ENCODE peak calls at places on chromosomes 2 and 18, in ten cellular contexts. One of them, this sample, is unnamed.

GRCh38 chr2:237600205-237600846 is 9.8 kb upstream of the RAB17 start:
- DNase-seq in OCI-LY7: peak
- DNase-seq in heart right ventricle: peak
- DNase-seq in lung: no peak
- DNase-seq in kidney: peak
- DNase-seq in body of pancreas: peak
- DNase-seq in IMR-90: peak
- DNase-seq in A549: no peak
- DNase-seq in sigmoid colon: peak
- DNase-seq in mammary epithelial cell: no peak
- DNase-seq in this sample: no peak

GRCh38 chr2:65313126-65313953 is 85.7 kb downstream of the ACTR2 start:
- DNase-seq in A549: no peak
- DNase-seq in sigmoid colon: peak
- DNase-seq in lung: no peak
- DNase-seq in IMR-90: no peak
- DNase-seq in body of pancreas: no peak
- DNase-seq in OCI-LY7: no peak
- DNase-seq in heart right ventricle: no peak
- DNase-seq in kidney: no peak
- DNase-seq in mammary epithelial cell: no peak
- DNase-seq in this sample: no peak

GRCh38 chr2:25379535-25379934 is 37.8 kb upstream of the DNMT3A start:
- DNase-seq in kidney: peak
- DNase-seq in sigmoid colon: peak
- DNase-seq in heart right ventricle: no peak
- DNase-seq in IMR-90: no peak
- DNase-seq in lung: no peak
- DNase-seq in A549: no peak
- DNase-seq in mammary epithelial cell: no peak
- DNase-seq in body of pancreas: no peak
- DNase-seq in OCI-LY7: no peak
- DNase-seq in this sample: no peak

GRCh38 chr2:129252781-129253460 is 726.5 kb upstream of the RAB6C start:
- DNase-seq in mammary epithelial cell: peak
- DNase-seq in OCI-LY7: no peak
- DNase-seq in body of pancreas: no peak
- DNase-seq in A549: no peak
- DNase-seq in sigmoid colon: no peak
- DNase-seq in heart right ventricle: no peak
- DNase-seq in kidney: no peak
- DNase-seq in IMR-90: no peak
- DNase-seq in lung: no peak
- DNase-seq in this sample: peak

GRCh38 chr2:51297488-51297887 is 265.6 kb upstream of the NRXN1 start:
- DNase-seq in sigmoid colon: no peak
- DNase-seq in kidney: no peak
- DNase-seq in heart right ventricle: no peak
- DNase-seq in OCI-LY7: no peak
- DNase-seq in mammary epithelial cell: peak
- DNase-seq in IMR-90: peak
- DNase-seq in body of pancreas: no peak
- DNase-seq in A549: no peak
- DNase-seq in lung: no peak
- DNase-seq in this sample: no peak

GRCh38 chr18:986071-986470 is 81.4 kb downstream of the ADCYAP1 start:
- DNase-seq in sigmoid colon: no peak
- DNase-seq in lung: no peak
- DNase-seq in IMR-90: no peak
- DNase-seq in body of pancreas: no peak
- DNase-seq in kidney: no peak
- DNase-seq in heart right ventricle: no peak
- DNase-seq in A549: no peak
- DNase-seq in mammary epithelial cell: no peak
- DNase-seq in OCI-LY7: no peak
- DNase-seq in this sample: no peak

GRCh38 chr2:29108225-29108624 is 7.0 kb upstream of the CLIP4 start:
- DNase-seq in IMR-90: peak
- DNase-seq in kidney: no peak
- DNase-seq in A549: peak
- DNase-seq in body of pancreas: peak
- DNase-seq in sigmoid colon: no peak
- DNase-seq in lung: no peak
- DNase-seq in mammary epithelial cell: peak
- DNase-seq in OCI-LY7: no peak
- DNase-seq in heart right ventricle: no peak
- DNase-seq in this sample: peak

GRCh38 chr2:234290671-234291070 is 206.2 kb downstream of the ARL4C start:
- DNase-seq in OCI-LY7: peak
- DNase-seq in heart right ventricle: no peak
- DNase-seq in A549: no peak
- DNase-seq in sigmoid colon: peak
- DNase-seq in lung: no peak
- DNase-seq in kidney: peak
- DNase-seq in body of pancreas: peak
- DNase-seq in mammary epithelial cell: no peak
- DNase-seq in IMR-90: no peak
- DNase-seq in this sample: no peak

GRCh38 chr18:78751664-78752063 is 228.0 kb upstream of the SALL3 start:
- DNase-seq in kidney: no peak
- DNase-seq in IMR-90: no peak
- DNase-seq in lung: no peak
- DNase-seq in body of pancreas: no peak
- DNase-seq in heart right ventricle: no peak
- DNase-seq in mammary epithelial cell: no peak
- DNase-seq in OCI-LY7: no peak
- DNase-seq in sigmoid colon: no peak
- DNase-seq in A549: no peak
- DNase-seq in this sample: no peak

GRCh38 chr2:64737547-64737946 is 83.8 kb upstream of the SERTAD2 start:
- DNase-seq in OCI-LY7: no peak
- DNase-seq in lung: no peak
- DNase-seq in IMR-90: peak
- DNase-seq in body of pancreas: no peak
- DNase-seq in mammary epithelial cell: no peak
- DNase-seq in sigmoid colon: no peak
- DNase-seq in heart right ventricle: no peak
- DNase-seq in kidney: no peak
- DNase-seq in A549: no peak
- DNase-seq in this sample: no peak

GRCh38 chr2:233418761-233419625 is 64.7 kb downstream of the DGKD start:
- DNase-seq in heart right ventricle: peak
- DNase-seq in OCI-LY7: peak
- DNase-seq in sigmoid colon: peak
- DNase-seq in kidney: no peak
- DNase-seq in mammary epithelial cell: no peak
- DNase-seq in A549: peak
- DNase-seq in IMR-90: peak
- DNase-seq in lung: no peak
- DNase-seq in body of pancreas: no peak
- DNase-seq in this sample: peak

GRCh38 chr2:82690757-82691411 is 1768.2 kb downstream of the SUCLG1 start:
- DNase-seq in sigmoid colon: no peak
- DNase-seq in A549: no peak
- DNase-seq in body of pancreas: no peak
- DNase-seq in kidney: no peak
- DNase-seq in lung: no peak
- DNase-seq in heart right ventricle: no peak
- DNase-seq in OCI-LY7: no peak
- DNase-seq in mammary epithelial cell: no peak
- DNase-seq in IMR-90: no peak
- DNase-seq in this sample: no peak

DNA sequence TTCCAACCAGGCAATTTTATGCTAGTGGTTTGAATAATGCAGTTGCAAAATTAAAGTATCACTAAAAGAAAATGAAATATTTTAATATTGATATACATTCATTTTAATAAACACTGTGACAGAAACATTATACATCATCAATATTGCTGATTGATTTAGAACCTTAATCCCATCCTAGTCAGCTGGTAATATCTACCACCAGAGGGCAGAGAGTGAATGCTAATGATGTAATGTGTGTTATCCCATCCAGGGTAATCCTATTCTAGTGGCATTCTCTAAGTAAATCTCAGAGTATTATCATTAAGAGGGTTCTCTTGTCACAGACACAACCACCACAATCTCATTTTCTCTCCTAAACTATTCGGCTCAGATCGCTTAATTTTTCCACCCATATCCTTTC is 477.4 kb downstream of the CPS1 start:
- DNase-seq in OCI-LY7: no peak
- DNase-seq in mammary epithelial cell: peak
- DNase-seq in sigmoid colon: no peak
- DNase-seq in kidney: no peak
- DNase-seq in heart right ventricle: no peak
- DNase-seq in IMR-90: no peak
- DNase-seq in A549: peak
- DNase-seq in body of pancreas: no peak
- DNase-seq in lung: no peak
- DNase-seq in this sample: peak
- TF ChIP-seq CTCF in OCI-LY7: peak
- TF ChIP-seq CTCF in mammary epithelial cell: peak
- TF ChIP-seq CTCF in sigmoid colon: no peak
- TF ChIP-seq CTCF in kidney: peak
- TF ChIP-seq CTCF in heart right ventricle: no peak
- TF ChIP-seq CTCF in IMR-90: no peak
- TF ChIP-seq CTCF in A549: no peak
- TF ChIP-seq CTCF in body of pancreas: peak
- TF ChIP-seq CTCF in lung: no peak
- TF ChIP-seq CTCF in this sample: no peak

DNA sequence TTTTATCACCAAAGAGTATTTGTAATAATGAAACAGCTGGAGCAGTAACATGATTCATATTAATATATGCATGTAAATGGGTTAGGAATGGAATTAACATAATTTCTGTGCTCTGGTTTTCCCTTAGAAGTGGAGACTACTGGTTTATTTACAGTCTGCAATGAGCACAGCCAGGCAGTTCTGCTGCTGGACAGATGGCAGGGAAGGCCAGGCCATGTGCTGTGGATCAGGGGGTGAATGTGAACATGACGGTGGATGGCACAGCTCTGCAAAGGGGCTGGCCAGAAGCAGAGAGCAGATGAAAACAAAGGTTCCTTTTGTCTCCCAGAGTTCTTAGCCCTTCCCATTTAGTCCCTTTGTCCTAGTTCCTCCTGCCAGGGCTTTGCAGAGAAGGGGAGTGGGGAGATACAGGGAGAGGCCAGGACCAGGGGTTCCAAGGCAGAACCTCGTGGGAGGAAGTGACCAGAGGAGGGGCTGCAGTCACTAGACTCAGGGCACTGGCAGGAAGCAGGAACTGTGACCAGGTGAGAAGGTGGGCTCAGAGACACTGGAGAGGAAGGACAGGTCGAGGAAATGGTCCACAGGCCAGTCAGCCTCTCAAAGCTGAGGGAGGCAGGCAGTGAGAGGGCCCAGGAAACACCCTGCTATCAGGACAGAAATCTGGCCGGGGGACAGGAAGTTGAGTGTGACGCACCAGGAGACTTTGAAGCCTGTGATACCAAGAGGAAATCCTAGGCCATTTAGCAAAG is 112.9 kb upstream of the ATP8B1 start:
- DNase-seq in body of pancreas: peak
- DNase-seq in mammary epithelial cell: no peak
- DNase-seq in OCI-LY7: peak
- DNase-seq in heart right ventricle: no peak
- DNase-seq in sigmoid colon: no peak
- DNase-seq in IMR-90: peak
- DNase-seq in A549: no peak
- DNase-seq in kidney: no peak
- DNase-seq in lung: no peak
- DNase-seq in this sample: no peak
- H3K27ac ChIP-seq in body of pancreas: peak
- H3K27ac ChIP-seq in mammary epithelial cell: no peak
- H3K27ac ChIP-seq in OCI-LY7: no peak
- H3K27ac ChIP-seq in heart right ventricle: no peak
- H3K27ac ChIP-seq in sigmoid colon: no peak
- H3K27ac ChIP-seq in IMR-90: peak
- H3K27ac ChIP-seq in A549: no peak
- H3K27ac ChIP-seq in kidney: no peak
- H3K27ac ChIP-seq in lung: no peak
- H3K27ac ChIP-seq in this sample: no peak

DNA sequence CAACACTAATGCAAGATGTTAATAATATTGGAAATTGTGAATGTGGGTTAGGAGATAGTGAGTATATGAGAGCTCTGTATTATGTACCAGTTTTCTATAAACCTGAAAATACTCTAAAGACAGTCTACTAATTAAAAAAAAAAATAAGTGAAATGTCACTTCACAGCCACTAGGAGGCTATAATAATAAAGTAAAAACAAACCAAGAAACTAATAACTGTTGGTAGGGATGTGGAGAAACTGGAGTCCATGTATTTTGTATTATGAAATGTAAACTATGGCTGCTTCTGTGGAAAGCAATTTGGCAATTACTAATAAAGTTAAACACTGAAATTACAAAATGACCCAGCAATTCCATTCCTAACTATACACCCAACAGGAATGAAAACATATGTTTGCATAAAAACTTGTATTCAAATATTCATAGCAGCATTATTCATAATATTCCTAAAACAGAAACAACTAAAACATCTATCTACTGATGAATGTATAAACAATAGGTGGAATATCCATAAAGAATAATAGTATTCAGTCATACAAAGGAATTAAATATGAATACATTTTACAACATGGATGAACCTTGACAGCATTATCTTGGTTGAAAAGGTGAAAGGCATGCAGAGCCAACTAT is 36.2 kb downstream of the CCDC178 start:
- DNase-seq in A549: no peak
- DNase-seq in OCI-LY7: peak
- DNase-seq in IMR-90: no peak
- DNase-seq in heart right ventricle: no peak
- DNase-seq in mammary epithelial cell: no peak
- DNase-seq in body of pancreas: no peak
- DNase-seq in kidney: no peak
- DNase-seq in lung: no peak
- DNase-seq in sigmoid colon: no peak
- DNase-seq in this sample: no peak
- TF ChIP-seq CTCF in A549: no peak
- TF ChIP-seq CTCF in OCI-LY7: peak
- TF ChIP-seq CTCF in IMR-90: peak
- TF ChIP-seq CTCF in heart right ventricle: no peak
- TF ChIP-seq CTCF in mammary epithelial cell: peak
- TF ChIP-seq CTCF in body of pancreas: peak
- TF ChIP-seq CTCF in kidney: no peak
- TF ChIP-seq CTCF in lung: no peak
- TF ChIP-seq CTCF in sigmoid colon: no peak
- TF ChIP-seq CTCF in this sample: peak

DNA sequence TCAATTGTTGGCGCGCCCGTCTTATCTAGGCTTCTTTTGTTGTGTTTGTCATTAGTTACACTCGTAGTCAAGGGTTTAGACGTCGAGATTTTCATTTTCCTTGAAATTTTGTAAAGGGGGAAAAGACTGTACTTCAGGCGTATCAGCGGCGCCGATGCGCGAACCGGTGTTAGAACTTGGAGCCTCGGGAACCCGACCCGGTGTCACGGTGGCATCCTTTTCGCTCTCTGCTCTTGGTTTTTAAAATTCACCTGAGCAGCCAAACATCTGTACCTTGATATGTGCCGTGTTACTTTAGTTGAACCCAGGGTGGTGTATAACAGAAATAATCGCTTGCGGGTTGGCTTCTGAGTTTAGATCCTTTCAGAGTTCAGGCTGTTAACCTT is 649 bp downstream of the RMC1 start:
- DNase-seq in IMR-90: no peak
- DNase-seq in OCI-LY7: peak
- DNase-seq in A549: no peak
- DNase-seq in mammary epithelial cell: no peak
- DNase-seq in kidney: no peak
- DNase-seq in sigmoid colon: no peak
- DNase-seq in heart right ventricle: no peak
- DNase-seq in body of pancreas: no peak
- DNase-seq in lung: no peak
- DNase-seq in this sample: no peak
- H3K27ac ChIP-seq in IMR-90: peak
- H3K27ac ChIP-seq in OCI-LY7: peak
- H3K27ac ChIP-seq in A549: peak
- H3K27ac ChIP-seq in mammary epithelial cell: peak
- H3K27ac ChIP-seq in kidney: peak
- H3K27ac ChIP-seq in sigmoid colon: peak
- H3K27ac ChIP-seq in heart right ventricle: peak
- H3K27ac ChIP-seq in body of pancreas: peak
- H3K27ac ChIP-seq in lung: peak
- H3K27ac ChIP-seq in this sample: peak